ENCODE peak calls at places on chromosomes 3 and 15, in seven cellular contexts. One of them, this sample, is unnamed.

GRCh38 chr15:75228787-75229186 is 27.1 kb downstream of the C15orf39 start:
- DNase-seq in T-helper 9 cell: no peak
- DNase-seq in type B pancreatic cell: no peak
- DNase-seq in mesothelial cell of epicardium: no peak
- DNase-seq in WTC11: no peak
- DNase-seq in GM12865: no peak
- DNase-seq in activated CD4-positive, alpha-beta T cell treated with anti-CD3 and anti-CD28 coated beads, Interleukin-2, amount 10 ng/mL, durations not matched to agents 7 days and 5 days: no peak
- DNase-seq in this sample: no peak

GRCh38 chr3:37183375-37183831 is 9.0 kb upstream of the LRRFIP2 start:
- DNase-seq in WTC11: no peak
- DNase-seq in GM12865: no peak
- DNase-seq in type B pancreatic cell: no peak
- DNase-seq in T-helper 9 cell: no peak
- DNase-seq in activated CD4-positive, alpha-beta T cell treated with anti-CD3 and anti-CD28 coated beads, Interleukin-2, amount 10 ng/mL, durations not matched to agents 7 days and 5 days: no peak
- DNase-seq in mesothelial cell of epicardium: no peak
- DNase-seq in this sample: no peak

GRCh38 chr3:184811999-184812844 is at the start of gene VPS8:
- DNase-seq in mesothelial cell of epicardium: peak; percentile 96
- DNase-seq in WTC11: peak; percentile 96
- DNase-seq in type B pancreatic cell: peak; percentile 96
- DNase-seq in T-helper 9 cell: peak; percentile 95
- DNase-seq in activated CD4-positive, alpha-beta T cell treated with anti-CD3 and anti-CD28 coated beads, Interleukin-2, amount 10 ng/mL, durations not matched to agents 7 days and 5 days: peak; percentile 97
- DNase-seq in GM12865: peak; percentile 97
- DNase-seq in this sample: peak; percentile 95

GRCh38 chr3:159825216-159825854 is 163.3 kb upstream of the IL12A start:
- DNase-seq in GM12865: no peak
- DNase-seq in activated CD4-positive, alpha-beta T cell treated with anti-CD3 and anti-CD28 coated beads, Interleukin-2, amount 10 ng/mL, durations not matched to agents 7 days and 5 days: no peak
- DNase-seq in T-helper 9 cell: no peak
- DNase-seq in mesothelial cell of epicardium: no peak
- DNase-seq in type B pancreatic cell: no peak
- DNase-seq in WTC11: no peak
- DNase-seq in this sample: no peak

GRCh38 chr3:189393598-189393997 is 221.8 kb downstream of the TPRG1 start:
- DNase-seq in T-helper 9 cell: no peak
- DNase-seq in type B pancreatic cell: no peak
- DNase-seq in WTC11: no peak
- DNase-seq in GM12865: no peak
- DNase-seq in mesothelial cell of epicardium: no peak
- DNase-seq in activated CD4-positive, alpha-beta T cell treated with anti-CD3 and anti-CD28 coated beads, Interleukin-2, amount 10 ng/mL, durations not matched to agents 7 days and 5 days: no peak
- DNase-seq in this sample: no peak

GRCh38 chr15:50825946-50826345 is 60.4 kb upstream of the SPPL2A start:
- DNase-seq in WTC11: no peak
- DNase-seq in T-helper 9 cell: no peak
- DNase-seq in mesothelial cell of epicardium: no peak
- DNase-seq in activated CD4-positive, alpha-beta T cell treated with anti-CD3 and anti-CD28 coated beads, Interleukin-2, amount 10 ng/mL, durations not matched to agents 7 days and 5 days: no peak
- DNase-seq in GM12865: no peak
- DNase-seq in type B pancreatic cell: no peak
- DNase-seq in this sample: no peak

GRCh38 chr3:47012342-47013230 is 33.1 kb downstream of the NBEAL2 start:
- DNase-seq in type B pancreatic cell: no peak
- DNase-seq in WTC11: no peak
- DNase-seq in activated CD4-positive, alpha-beta T cell treated with anti-CD3 and anti-CD28 coated beads, Interleukin-2, amount 10 ng/mL, durations not matched to agents 7 days and 5 days: no peak
- DNase-seq in mesothelial cell of epicardium: no peak
- DNase-seq in T-helper 9 cell: no peak
- DNase-seq in GM12865: no peak
- DNase-seq in this sample: no peak

GRCh38 chr3:39122811-39123210 is 15.3 kb downstream of the TTC21A start:
- DNase-seq in mesothelial cell of epicardium: no peak
- DNase-seq in activated CD4-positive, alpha-beta T cell treated with anti-CD3 and anti-CD28 coated beads, Interleukin-2, amount 10 ng/mL, durations not matched to agents 7 days and 5 days: no peak
- DNase-seq in T-helper 9 cell: no peak
- DNase-seq in GM12865: peak; percentile 36
- DNase-seq in type B pancreatic cell: no peak
- DNase-seq in WTC11: no peak
- DNase-seq in this sample: no peak

GRCh38 chr3:105538483-105538882 is 171.8 kb downstream of the ALCAM start:
- DNase-seq in T-helper 9 cell: no peak
- DNase-seq in type B pancreatic cell: no peak
- DNase-seq in activated CD4-positive, alpha-beta T cell treated with anti-CD3 and anti-CD28 coated beads, Interleukin-2, amount 10 ng/mL, durations not matched to agents 7 days and 5 days: no peak
- DNase-seq in WTC11: no peak
- DNase-seq in mesothelial cell of epicardium: no peak
- DNase-seq in GM12865: no peak
- DNase-seq in this sample: no peak

GRCh38 chr3:49295489-49296058 is 18.5 kb upstream of the C3orf62 start:
- DNase-seq in activated CD4-positive, alpha-beta T cell treated with anti-CD3 and anti-CD28 coated beads, Interleukin-2, amount 10 ng/mL, durations not matched to agents 7 days and 5 days: peak; percentile 49
- DNase-seq in type B pancreatic cell: no peak
- DNase-seq in WTC11: peak; percentile 18
- DNase-seq in GM12865: peak; percentile 35
- DNase-seq in T-helper 9 cell: peak; percentile 6
- DNase-seq in mesothelial cell of epicardium: no peak
- DNase-seq in this sample: no peak

GRCh38 chr15:66617137-66618090 is 51.6 kb upstream of the LCTL start:
- DNase-seq in T-helper 9 cell: no peak
- DNase-seq in activated CD4-positive, alpha-beta T cell treated with anti-CD3 and anti-CD28 coated beads, Interleukin-2, amount 10 ng/mL, durations not matched to agents 7 days and 5 days: no peak
- DNase-seq in GM12865: peak; percentile 52
- DNase-seq in mesothelial cell of epicardium: no peak
- DNase-seq in WTC11: peak; percentile 41
- DNase-seq in type B pancreatic cell: no peak
- DNase-seq in this sample: no peak

GRCh38 chr15:38702178-38702912 is 137.7 kb upstream of the RASGRP1 start:
- DNase-seq in WTC11: no peak
- DNase-seq in mesothelial cell of epicardium: no peak
- DNase-seq in type B pancreatic cell: no peak
- DNase-seq in activated CD4-positive, alpha-beta T cell treated with anti-CD3 and anti-CD28 coated beads, Interleukin-2, amount 10 ng/mL, durations not matched to agents 7 days and 5 days: no peak
- DNase-seq in T-helper 9 cell: no peak
- DNase-seq in GM12865: no peak
- DNase-seq in this sample: no peak

GRCh38 chr3:48268381-48268935 is 27.6 kb downstream of the ZNF589 start:
- DNase-seq in GM12865: no peak
- DNase-seq in type B pancreatic cell: no peak
- DNase-seq in T-helper 9 cell: peak; percentile 54
- DNase-seq in WTC11: no peak
- DNase-seq in mesothelial cell of epicardium: no peak
- DNase-seq in activated CD4-positive, alpha-beta T cell treated with anti-CD3 and anti-CD28 coated beads, Interleukin-2, amount 10 ng/mL, durations not matched to agents 7 days and 5 days: peak; percentile 84
- DNase-seq in this sample: no peak

GRCh38 chr3:45700570-45701073 is 11.4 kb downstream of the SACM1L start:
- DNase-seq in WTC11: no peak
- DNase-seq in activated CD4-positive, alpha-beta T cell treated with anti-CD3 and anti-CD28 coated beads, Interleukin-2, amount 10 ng/mL, durations not matched to agents 7 days and 5 days: no peak
- DNase-seq in GM12865: no peak
- DNase-seq in mesothelial cell of epicardium: no peak
- DNase-seq in T-helper 9 cell: no peak
- DNase-seq in type B pancreatic cell: no peak
- DNase-seq in this sample: no peak

GRCh38 chr3:123683755-123684154 is 98.9 kb upstream of the HACD2 start:
- DNase-seq in GM12865: no peak
- DNase-seq in activated CD4-positive, alpha-beta T cell treated with anti-CD3 and anti-CD28 coated beads, Interleukin-2, amount 10 ng/mL, durations not matched to agents 7 days and 5 days: no peak
- DNase-seq in WTC11: no peak
- DNase-seq in T-helper 9 cell: no peak
- DNase-seq in type B pancreatic cell: no peak
- DNase-seq in mesothelial cell of epicardium: no peak
- DNase-seq in this sample: no peak

GRCh38 chr15:90810354-90810753 is 58.0 kb upstream of the FURIN start:
- DNase-seq in T-helper 9 cell: no peak
- DNase-seq in type B pancreatic cell: no peak
- DNase-seq in activated CD4-positive, alpha-beta T cell treated with anti-CD3 and anti-CD28 coated beads, Interleukin-2, amount 10 ng/mL, durations not matched to agents 7 days and 5 days: no peak
- DNase-seq in WTC11: no peak
- DNase-seq in mesothelial cell of epicardium: no peak
- DNase-seq in GM12865: no peak
- DNase-seq in this sample: no peak

GRCh38 chr3:127525373-127525772 is 65.2 kb downstream of the TPRA1 start:
- DNase-seq in mesothelial cell of epicardium: no peak
- DNase-seq in GM12865: no peak
- DNase-seq in T-helper 9 cell: no peak
- DNase-seq in WTC11: no peak
- DNase-seq in type B pancreatic cell: no peak
- DNase-seq in activated CD4-positive, alpha-beta T cell treated with anti-CD3 and anti-CD28 coated beads, Interleukin-2, amount 10 ng/mL, durations not matched to agents 7 days and 5 days: no peak
- DNase-seq in this sample: no peak

GRCh38 chr3:64266065-64266874 is 41.0 kb upstream of the PRICKLE2 start:
- DNase-seq in activated CD4-positive, alpha-beta T cell treated with anti-CD3 and anti-CD28 coated beads, Interleukin-2, amount 10 ng/mL, durations not matched to agents 7 days and 5 days: no peak
- DNase-seq in WTC11: no peak
- DNase-seq in GM12865: no peak
- DNase-seq in type B pancreatic cell: no peak
- DNase-seq in T-helper 9 cell: no peak
- DNase-seq in mesothelial cell of epicardium: no peak
- DNase-seq in this sample: no peak

GRCh38 chr3:12934431-12934830 is 93.1 kb upstream of the RPL32 start:
- DNase-seq in mesothelial cell of epicardium: no peak
- DNase-seq in WTC11: no peak
- DNase-seq in activated CD4-positive, alpha-beta T cell treated with anti-CD3 and anti-CD28 coated beads, Interleukin-2, amount 10 ng/mL, durations not matched to agents 7 days and 5 days: no peak
- DNase-seq in GM12865: no peak
- DNase-seq in type B pancreatic cell: no peak
- DNase-seq in T-helper 9 cell: no peak
- DNase-seq in this sample: no peak

GRCh38 chr3:11019116-11019515 is 26.6 kb downstream of the SLC6A1 start:
- DNase-seq in WTC11: no peak
- DNase-seq in mesothelial cell of epicardium: no peak
- DNase-seq in GM12865: no peak
- DNase-seq in T-helper 9 cell: no peak
- DNase-seq in activated CD4-positive, alpha-beta T cell treated with anti-CD3 and anti-CD28 coated beads, Interleukin-2, amount 10 ng/mL, durations not matched to agents 7 days and 5 days: no peak
- DNase-seq in type B pancreatic cell: no peak
- DNase-seq in this sample: no peak

GRCh38 chr15:34886134-34886533 is 83.4 kb downstream of the AQR start:
- DNase-seq in mesothelial cell of epicardium: no peak
- DNase-seq in GM12865: no peak
- DNase-seq in activated CD4-positive, alpha-beta T cell treated with anti-CD3 and anti-CD28 coated beads, Interleukin-2, amount 10 ng/mL, durations not matched to agents 7 days and 5 days: no peak
- DNase-seq in type B pancreatic cell: no peak
- DNase-seq in WTC11: no peak
- DNase-seq in T-helper 9 cell: no peak
- DNase-seq in this sample: no peak

GRCh38 chr3:34011171-34012101 is 213.0 kb downstream of the PDCD6IP start:
- DNase-seq in T-helper 9 cell: no peak
- DNase-seq in type B pancreatic cell: no peak
- DNase-seq in GM12865: peak; percentile 21
- DNase-seq in activated CD4-positive, alpha-beta T cell treated with anti-CD3 and anti-CD28 coated beads, Interleukin-2, amount 10 ng/mL, durations not matched to agents 7 days and 5 days: no peak
- DNase-seq in mesothelial cell of epicardium: no peak
- DNase-seq in WTC11: no peak
- DNase-seq in this sample: no peak

GRCh38 chr3:172244011-172244410 is 204.2 kb downstream of the GHSR start:
- DNase-seq in T-helper 9 cell: no peak
- DNase-seq in GM12865: no peak
- DNase-seq in activated CD4-positive, alpha-beta T cell treated with anti-CD3 and anti-CD28 coated beads, Interleukin-2, amount 10 ng/mL, durations not matched to agents 7 days and 5 days: no peak
- DNase-seq in mesothelial cell of epicardium: no peak
- DNase-seq in type B pancreatic cell: no peak
- DNase-seq in WTC11: no peak
- DNase-seq in this sample: no peak

GRCh38 chr3:37967252-37967881 is 23.2 kb upstream of the VILL start:
- DNase-seq in WTC11: peak; percentile 85
- DNase-seq in T-helper 9 cell: peak; percentile 37
- DNase-seq in mesothelial cell of epicardium: peak; percentile 79
- DNase-seq in type B pancreatic cell: no peak
- DNase-seq in activated CD4-positive, alpha-beta T cell treated with anti-CD3 and anti-CD28 coated beads, Interleukin-2, amount 10 ng/mL, durations not matched to agents 7 days and 5 days: peak; percentile 71
- DNase-seq in GM12865: peak; percentile 77
- DNase-seq in this sample: peak; percentile 18

GRCh38 chr3:135161425-135161824 is 366.4 kb downstream of the EPHB1 start:
- DNase-seq in WTC11: no peak
- DNase-seq in T-helper 9 cell: no peak
- DNase-seq in type B pancreatic cell: no peak
- DNase-seq in mesothelial cell of epicardium: no peak
- DNase-seq in activated CD4-positive, alpha-beta T cell treated with anti-CD3 and anti-CD28 coated beads, Interleukin-2, amount 10 ng/mL, durations not matched to agents 7 days and 5 days: no peak
- DNase-seq in GM12865: no peak
- DNase-seq in this sample: no peak

GRCh38 chr3:117790256-117790987 is 1080.8 kb downstream of the TUSC7 start:
- DNase-seq in T-helper 9 cell: no peak
- DNase-seq in activated CD4-positive, alpha-beta T cell treated with anti-CD3 and anti-CD28 coated beads, Interleukin-2, amount 10 ng/mL, durations not matched to agents 7 days and 5 days: no peak
- DNase-seq in GM12865: no peak
- DNase-seq in WTC11: no peak
- DNase-seq in type B pancreatic cell: no peak
- DNase-seq in mesothelial cell of epicardium: no peak
- DNase-seq in this sample: no peak

GRCh38 chr3:197736010-197736490 is 654 bp downstream of the RUBCN start:
- DNase-seq in T-helper 9 cell: peak; percentile 32
- DNase-seq in mesothelial cell of epicardium: no peak
- DNase-seq in activated CD4-positive, alpha-beta T cell treated with anti-CD3 and anti-CD28 coated beads, Interleukin-2, amount 10 ng/mL, durations not matched to agents 7 days and 5 days: peak; percentile 57
- DNase-seq in GM12865: peak; percentile 81
- DNase-seq in WTC11: no peak
- DNase-seq in type B pancreatic cell: no peak
- DNase-seq in this sample: no peak